ENCODE peak calls at places on chromosomes 7 and 10, in five cellular contexts. F is right lobe of liver, D is esophagus squamous epithelium, Z is upper lobe of right lung, O is neuronal stem cell. H is an unnamed sample.

GRCh38 chr7:47804767-47805545 is 143.3 kb downstream of the PKD1L1 start:
- DNase-seq in F (no peak), D (no peak), Z (no peak), O (no peak), H (no peak)

GRCh38 chr10:130432271-130432670 is 296.1 kb downstream of the GLRX3 start:
- DNase-seq in F (no peak), D (no peak), Z (no peak), O (no peak), H (no peak)

GRCh38 chr10:93437946-93438795 is 44.0 kb downstream of the MYOF start:
- DNase-seq in F (no peak), D (no peak), Z (no peak), O (no peak), H (no peak)

GRCh38 chr10:89382757-89383156 is 4.9 kb downstream of the IFIT1B start:
- DNase-seq in F (no peak), D (no peak), Z (no peak), O (no peak), H (no peak)

GRCh38 chr7:34739651-34740300 is 81.8 kb downstream of the NPSR1 start:
- DNase-seq in F (no peak), D (no peak), Z (no peak), O (no peak), H (no peak)

GRCh38 chr7:22356010-22356854 is 722 bp downstream of the RAPGEF5 start:
- DNase-seq in F (no peak), D (no peak), Z (peak; percentile 71), O (no peak), H (no peak)

GRCh38 chr7:47578581-47579270 is 3.2 kb downstream of the TNS3 start:
- DNase-seq in F (no peak), D (no peak), Z (no peak), O (no peak), H (peak; percentile 65)

GRCh38 chr7:74479961-74480829 is 26.5 kb downstream of the GTF2IRD1 start:
- DNase-seq in F (peak; percentile 69), D (no peak), Z (peak; percentile 89), O (peak; percentile 78), H (peak; percentile 79)

GRCh38 chr10:78547397-78547796 is 513.7 kb downstream of the RPS24 start:
- DNase-seq in F (no peak), D (no peak), Z (no peak), O (no peak), H (no peak)

GRCh38 chr10:792083-792791 is 102.8 kb upstream of the DIP2C start:
- DNase-seq in F (no peak), D (no peak), Z (no peak), O (no peak), H (no peak)

GRCh38 chr7:152329469-152329868 is 106.3 kb downstream of the KMT2C start:
- DNase-seq in F (no peak), D (no peak), Z (no peak), O (no peak), H (no peak)

GRCh38 chr10:22682237-22683192 is 31.9 kb downstream of the PIP4K2A start:
- DNase-seq in F (peak; percentile 37), D (no peak), Z (no peak), O (no peak), H (no peak)

GRCh38 chr10:122062831-122063674 is 74.1 kb downstream of the TACC2 start:
- DNase-seq in F (peak; percentile 76), D (no peak), Z (peak; percentile 87), O (peak; percentile 32), H (peak; percentile 96)

GRCh38 chr10:60353519-60354258 is 36.0 kb downstream of the ANK3 start:
- DNase-seq in F (peak; percentile 42), D (no peak), Z (no peak), O (no peak), H (no peak)

GRCh38 chr7:47480576-47481538 is 101.1 kb downstream of the TNS3 start:
- DNase-seq in F (no peak), D (no peak), Z (no peak), O (no peak), H (peak; percentile 42)

GRCh38 chr7:43114451-43114765 is 2.0 kb downstream of the HECW1 start:
- DNase-seq in F (no peak), D (no peak), Z (no peak), O (no peak), H (no peak)

DNA sequence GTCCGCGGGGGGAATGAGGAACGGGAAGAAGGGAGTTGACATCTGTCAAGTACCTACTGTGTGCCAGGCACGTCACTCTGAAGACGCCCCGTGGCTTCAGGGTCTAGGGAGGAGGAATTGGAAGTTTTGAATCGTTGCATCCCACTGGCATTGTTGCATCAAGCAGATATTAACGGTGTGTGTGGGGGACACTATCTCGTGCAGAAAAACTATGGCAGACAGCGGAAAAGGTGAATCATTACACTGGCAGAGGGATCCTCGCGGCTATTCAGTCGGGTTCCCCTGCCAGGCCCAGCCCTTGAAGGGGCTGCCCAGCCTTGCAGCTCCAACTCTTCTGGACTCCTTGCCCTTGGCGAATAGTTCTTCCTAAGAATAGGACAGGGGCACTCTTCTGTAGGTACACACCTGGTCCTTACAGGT is 1.0 kb upstream of the KIAA1549 start:
- DNase-seq in F (no peak), D (no peak), Z (no peak), O (no peak), H (no peak)
- H3K4me3 ChIP-seq in F (peak overlapping the region; percentile 54), D (no peak overlapping the region), Z (peak overlapping the region; percentile 60), O (peak overlapping the region; percentile 88), H (peak overlapping the region; percentile 58)

GRCh38 chr10:26746111-26746510 is 48.6 kb downstream of the PDSS1 start:
- DNase-seq in F (no peak), D (no peak), Z (no peak), O (no peak), H (no peak)
- H3K36me3 ChIP-seq in F (peaks cover 16% of the 10 kb centered on the region), D (peaks cover 100% of the 10 kb centered on the region), Z (peaks cover 74% of the 10 kb centered on the region), O (peaks cover 92% of the 10 kb centered on the region), H (no peaks in the 10 kb centered on the region)

GRCh38 chr10:114044251-114045070 is 795 bp downstream of the ADRB1 start:
- DNase-seq in F (no peak), D (no peak), Z (peak; percentile 68), O (no peak), H (no peak)
- H3K4me3 ChIP-seq in F (peak overlapping the region; percentile 47), D (peak overlapping the region; percentile 36), Z (peak overlapping the region; percentile 55), O (peak overlapping the region; percentile 61), H (peak overlapping the region; percentile 86)

GRCh38 chr7:35849158-35849831 is 48.4 kb downstream of the SEPTIN7 start:
- DNase-seq in F (no peak), D (no peak), Z (no peak), O (no peak), H (no peak)

GRCh38 chr7:35849954-35850353 is 49.1 kb downstream of the SEPTIN7 start:
- DNase-seq in F (no peak), D (no peak), Z (no peak), O (no peak), H (no peak)

GRCh38 chr7:35848728-35849127 is 47.9 kb downstream of the SEPTIN7 start:
- DNase-seq in F (no peak), D (no peak), Z (no peak), O (no peak), H (no peak)

GRCh38 chr7:35846816-35847412 is 46.1 kb downstream of the SEPTIN7 start:
- DNase-seq in F (no peak), D (no peak), Z (no peak), O (no peak), H (no peak)
- H3K36me3 ChIP-seq in F (no peaks in the 10 kb centered on the region), D (peaks cover 51% of the 10 kb centered on the region), Z (peaks cover 14% of the 10 kb centered on the region), O (peaks cover 73% of the 10 kb centered on the region), H (no peaks in the 10 kb centered on the region)

GRCh38 chr10:90930070-90930837 is 9.4 kb upstream of the ANKRD1 start:
- DNase-seq in F (no peak), D (no peak), Z (no peak), O (peak; percentile 27), H (peak; percentile 61)
- H3K4me3 ChIP-seq in F (no peak overlapping the region), D (no peak overlapping the region), Z (no peak overlapping the region), O (no peak overlapping the region), H (no peak overlapping the region)

DNA sequence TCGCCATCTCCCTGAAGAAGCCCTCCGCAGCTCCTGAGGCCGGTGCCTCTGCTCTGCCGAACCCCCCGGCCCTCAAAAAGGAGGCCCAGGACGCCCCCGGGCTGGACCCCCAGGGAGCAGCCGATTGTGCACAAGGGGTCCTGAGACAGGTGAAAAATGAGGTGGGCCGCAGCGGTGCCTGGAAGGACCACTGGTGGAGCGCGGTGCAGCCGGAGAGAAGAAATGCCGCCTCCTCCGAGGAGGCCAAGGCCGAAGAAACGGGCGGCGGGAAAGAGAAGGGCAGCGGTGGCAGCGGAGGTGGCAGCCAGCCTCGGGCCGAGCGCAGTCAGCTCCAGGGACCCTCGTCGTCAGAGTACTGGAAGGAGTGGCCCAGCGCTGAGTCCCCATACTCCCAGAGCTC is 85.1 kb upstream of the SH2B2 start:
- DNase-seq in F (no peak), D (no peak), Z (no peak), O (no peak), H (no peak)
- H3K36me3 ChIP-seq in F (peaks cover 62% of the 10 kb centered on the region), D (peaks cover 100% of the 10 kb centered on the region), Z (peaks cover 96% of the 10 kb centered on the region), O (peaks cover 97% of the 10 kb centered on the region), H (no peaks in the 10 kb centered on the region)

GRCh38 chr7:6532516-6532915 is 18.7 kb downstream of the GRID2IP start:
- DNase-seq in F (no peak), D (no peak), Z (no peak), O (no peak), H (no peak)

GRCh38 chr7:6536899-6537298 is 14.4 kb downstream of the GRID2IP start:
- DNase-seq in F (no peak), D (no peak), Z (no peak), O (no peak), H (no peak)

GRCh38 chr7:6533893-6534804 is 17.1 kb downstream of the GRID2IP start:
- DNase-seq in F (no peak), D (no peak), Z (no peak), O (no peak), H (no peak)

GRCh38 chr7:6531492-6532279 is 19.6 kb downstream of the GRID2IP start:
- DNase-seq in F (no peak), D (no peak), Z (no peak), O (no peak), H (no peak)

DNA sequence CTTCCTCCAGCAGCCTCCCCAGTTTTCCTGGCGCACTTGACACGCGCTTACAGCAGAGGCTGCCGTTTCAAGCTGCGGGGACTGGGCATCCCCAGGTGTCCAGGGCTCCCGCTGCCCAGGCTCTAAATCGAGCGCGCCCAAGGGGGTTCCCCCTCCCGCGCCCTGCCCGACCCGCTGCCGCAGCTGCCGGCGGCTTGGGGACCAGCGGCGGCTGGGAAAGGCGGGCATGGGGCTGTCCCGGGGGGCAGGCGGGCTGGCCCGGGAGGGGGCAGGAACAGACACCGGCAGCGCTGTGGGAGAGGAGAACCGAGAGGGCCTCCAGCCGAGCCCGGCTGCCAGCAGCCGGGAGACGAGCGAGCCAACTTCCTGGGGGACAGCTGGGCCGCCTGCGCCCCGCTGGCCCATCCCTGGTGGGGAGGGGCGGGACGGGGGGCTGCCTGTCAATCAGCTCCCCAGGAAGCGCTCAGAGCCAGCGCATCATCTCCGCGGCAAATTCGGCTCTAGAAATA is 14.9 kb downstream of the GRID2IP start:
- DNase-seq in F (no peak), D (no peak), Z (no peak), O (no peak), H (no peak)
- H3K4me3 ChIP-seq in F (no peak overlapping the region), D (no peak overlapping the region), Z (no peak overlapping the region), O (peak overlapping the region; percentile 62), H (peak overlapping the region; percentile 3)

GRCh38 chr10:7230956-7231355 is 179.9 kb downstream of the SFMBT2 start:
- DNase-seq in F (no peak), D (no peak), Z (no peak), O (no peak), H (no peak)
- H3K36me3 ChIP-seq in F (no peaks in the 10 kb centered on the region), D (peaks cover 16% of the 10 kb centered on the region), Z (no peaks in the 10 kb centered on the region), O (no peaks in the 10 kb centered on the region), H (no peaks in the 10 kb centered on the region)